ENCODE peak calls at places on chromosomes 1 and 21, in six cellular contexts. One of them, this sample, is unnamed.
A peak's percentile ranks its signal among the peaks of the same experiment; 100 is the strongest.

GRCh38 chr1:59113876-59114457 is 182.9 kb upstream of the FGGY start:
- DNase-seq in heart left ventricle: no peak
- DNase-seq in substantia nigra: no peak
- DNase-seq in AG04450: no peak
- DNase-seq in OCI-LY7: no peak
- DNase-seq in left ventricle myocardium inferior: no peak
- DNase-seq in this sample: no peak

GRCh38 chr1:212737559-212737958 is 37.9 kb upstream of the BATF3 start:
- DNase-seq in OCI-LY7: no peak
- DNase-seq in left ventricle myocardium inferior: no peak
- DNase-seq in heart left ventricle: no peak
- DNase-seq in substantia nigra: no peak
- DNase-seq in AG04450: no peak
- DNase-seq in this sample: no peak

GRCh38 chr1:99728494-99729235 is 37.8 kb downstream of the FRRS1 start:
- DNase-seq in heart left ventricle: peak; percentile 33
- DNase-seq in left ventricle myocardium inferior: no peak
- DNase-seq in substantia nigra: no peak
- DNase-seq in OCI-LY7: peak; percentile 22
- DNase-seq in AG04450: no peak
- DNase-seq in this sample: no peak

GRCh38 chr1:245695211-245695610 is 540.4 kb downstream of the KIF26B start:
- DNase-seq in OCI-LY7: no peak
- DNase-seq in heart left ventricle: no peak
- DNase-seq in left ventricle myocardium inferior: no peak
- DNase-seq in AG04450: no peak
- DNase-seq in substantia nigra: no peak
- DNase-seq in this sample: no peak

GRCh38 chr1:26861286-26861701 is 1.7 kb upstream of the SFN start:
- DNase-seq in heart left ventricle: no peak
- DNase-seq in left ventricle myocardium inferior: no peak
- DNase-seq in OCI-LY7: no peak
- DNase-seq in substantia nigra: no peak
- DNase-seq in AG04450: no peak
- DNase-seq in this sample: no peak

GRCh38 chr1:8767006-8767405 is 50.4 kb downstream of the RERE start:
- DNase-seq in substantia nigra: no peak
- DNase-seq in OCI-LY7: no peak
- DNase-seq in heart left ventricle: no peak
- DNase-seq in AG04450: no peak
- DNase-seq in left ventricle myocardium inferior: no peak
- DNase-seq in this sample: no peak

GRCh38 chr21:25507522-25507921 is 99.8 kb downstream of the MRPL39 start:
- DNase-seq in left ventricle myocardium inferior: no peak
- DNase-seq in OCI-LY7: no peak
- DNase-seq in heart left ventricle: no peak
- DNase-seq in AG04450: no peak
- DNase-seq in substantia nigra: no peak
- DNase-seq in this sample: no peak

GRCh38 chr1:180515857-180516388 is 13.5 kb upstream of the ACBD6 start:
- DNase-seq in AG04450: peak; percentile 72
- DNase-seq in heart left ventricle: peak; percentile 69
- DNase-seq in OCI-LY7: peak; percentile 74
- DNase-seq in substantia nigra: no peak
- DNase-seq in left ventricle myocardium inferior: peak; percentile 41
- DNase-seq in this sample: no peak

GRCh38 chr1:80047791-80048190 is 1041.3 kb upstream of the ADGRL4 start:
- DNase-seq in left ventricle myocardium inferior: no peak
- DNase-seq in substantia nigra: no peak
- DNase-seq in AG04450: no peak
- DNase-seq in heart left ventricle: no peak
- DNase-seq in OCI-LY7: no peak
- DNase-seq in this sample: no peak

GRCh38 chr1:198903203-198903602 is 264.4 kb downstream of the PTPRC start:
- DNase-seq in left ventricle myocardium inferior: no peak
- DNase-seq in OCI-LY7: no peak
- DNase-seq in heart left ventricle: no peak
- DNase-seq in AG04450: no peak
- DNase-seq in substantia nigra: peak; percentile 15
- DNase-seq in this sample: no peak

GRCh38 chr1:159088050-159088449 is 11.5 kb upstream of the AIM2 start:
- DNase-seq in AG04450: peak; percentile 48
- DNase-seq in heart left ventricle: no peak
- DNase-seq in left ventricle myocardium inferior: no peak
- DNase-seq in OCI-LY7: no peak
- DNase-seq in substantia nigra: no peak
- DNase-seq in this sample: no peak

GRCh38 chr21:43658769-43659135 is 536 bp downstream of the HSF2BP start:
- DNase-seq in left ventricle myocardium inferior: peak; percentile 30
- DNase-seq in OCI-LY7: no peak
- DNase-seq in heart left ventricle: no peak
- DNase-seq in substantia nigra: no peak
- DNase-seq in AG04450: no peak
- DNase-seq in this sample: no peak

GRCh38 chr1:64540265-64540791 is 70.4 kb downstream of the CACHD1 start:
- DNase-seq in left ventricle myocardium inferior: no peak
- DNase-seq in OCI-LY7: no peak
- DNase-seq in AG04450: no peak
- DNase-seq in substantia nigra: no peak
- DNase-seq in heart left ventricle: no peak
- DNase-seq in this sample: no peak

GRCh38 chr21:43712268-43712942 is 6.5 kb upstream of the PDXK start:
- DNase-seq in left ventricle myocardium inferior: no peak
- DNase-seq in OCI-LY7: no peak
- DNase-seq in AG04450: no peak
- DNase-seq in substantia nigra: no peak
- DNase-seq in heart left ventricle: no peak
- DNase-seq in this sample: no peak

GRCh38 chr1:54323324-54323739 is 82.9 kb downstream of the SSBP3 start:
- DNase-seq in substantia nigra: no peak
- DNase-seq in OCI-LY7: no peak
- DNase-seq in left ventricle myocardium inferior: no peak
- DNase-seq in AG04450: no peak
- DNase-seq in heart left ventricle: no peak
- DNase-seq in this sample: no peak

GRCh38 chr1:48817505-48818114 is 40.9 kb upstream of the BEND5 start:
- DNase-seq in AG04450: peak; percentile 11
- DNase-seq in heart left ventricle: peak; percentile 36
- DNase-seq in left ventricle myocardium inferior: peak; percentile 37
- DNase-seq in substantia nigra: peak; percentile 6
- DNase-seq in OCI-LY7: peak; percentile 60
- DNase-seq in this sample: no peak

GRCh38 chr21:16117851-16118592 is 388.2 kb downstream of the USP25 start:
- DNase-seq in heart left ventricle: no peak
- DNase-seq in substantia nigra: no peak
- DNase-seq in AG04450: peak; percentile 71
- DNase-seq in OCI-LY7: no peak
- DNase-seq in left ventricle myocardium inferior: no peak
- DNase-seq in this sample: no peak

GRCh38 chr1:200787896-200788387 is 49.2 kb downstream of the CAMSAP2 start:
- DNase-seq in substantia nigra: no peak
- DNase-seq in heart left ventricle: no peak
- DNase-seq in OCI-LY7: no peak
- DNase-seq in left ventricle myocardium inferior: no peak
- DNase-seq in AG04450: no peak
- DNase-seq in this sample: no peak

GRCh38 chr1:200780545-200781444 is 42.1 kb downstream of the CAMSAP2 start:
- DNase-seq in left ventricle myocardium inferior: no peak
- DNase-seq in AG04450: no peak
- DNase-seq in heart left ventricle: no peak
- DNase-seq in substantia nigra: no peak
- DNase-seq in OCI-LY7: no peak
- DNase-seq in this sample: no peak

GRCh38 chr1:200783926-200784325 is 45.2 kb downstream of the CAMSAP2 start:
- DNase-seq in left ventricle myocardium inferior: no peak
- DNase-seq in OCI-LY7: no peak
- DNase-seq in heart left ventricle: no peak
- DNase-seq in substantia nigra: no peak
- DNase-seq in AG04450: no peak
- DNase-seq in this sample: no peak

GRCh38 chr1:200786792-200787191 is 48.1 kb downstream of the CAMSAP2 start:
- DNase-seq in OCI-LY7: no peak
- DNase-seq in heart left ventricle: no peak
- DNase-seq in substantia nigra: no peak
- DNase-seq in left ventricle myocardium inferior: no peak
- DNase-seq in AG04450: no peak
- DNase-seq in this sample: no peak

DNA sequence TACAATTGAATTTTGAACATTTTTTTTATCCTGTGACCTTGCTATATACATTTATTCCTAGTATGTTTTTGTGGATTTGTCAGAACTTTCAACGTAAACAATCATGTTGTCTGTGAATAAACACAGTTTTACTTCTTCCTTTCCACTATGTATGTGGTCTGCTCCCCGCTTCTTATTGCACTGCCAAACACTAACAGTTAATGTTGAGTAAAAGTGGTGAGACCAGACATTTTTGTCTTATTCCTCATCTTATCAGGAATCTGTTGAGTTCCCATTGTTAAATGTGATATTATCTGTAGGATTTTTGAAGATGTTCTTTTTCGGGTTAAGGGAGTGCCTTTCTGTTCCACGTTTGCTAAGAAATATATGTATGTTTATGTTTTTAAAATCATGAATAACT is 45.9 kb downstream of the CAMSAP2 start:
- DNase-seq in AG04450: peak; percentile 33
- DNase-seq in left ventricle myocardium inferior: no peak
- DNase-seq in substantia nigra: no peak
- DNase-seq in OCI-LY7: no peak
- DNase-seq in heart left ventricle: no peak
- DNase-seq in this sample: no peak
- H3K27ac ChIP-seq in AG04450: no peak overlapping the region
- H3K27ac ChIP-seq in left ventricle myocardium inferior: no peak overlapping the region
- H3K27ac ChIP-seq in substantia nigra: no peak overlapping the region
- H3K27ac ChIP-seq in OCI-LY7: no peak overlapping the region
- H3K27ac ChIP-seq in heart left ventricle: no peak overlapping the region
- H3K27ac ChIP-seq in this sample: no peak overlapping the region

GRCh38 chr1:243497939-243498681 is 242.3 kb downstream of the SDCCAG8 start:
- DNase-seq in heart left ventricle: no peak
- DNase-seq in left ventricle myocardium inferior: no peak
- DNase-seq in OCI-LY7: no peak
- DNase-seq in substantia nigra: no peak
- DNase-seq in AG04450: no peak
- DNase-seq in this sample: no peak

GRCh38 chr1:243495442-243496172 is 239.8 kb downstream of the SDCCAG8 start:
- DNase-seq in substantia nigra: no peak
- DNase-seq in OCI-LY7: no peak
- DNase-seq in left ventricle myocardium inferior: no peak
- DNase-seq in AG04450: no peak
- DNase-seq in heart left ventricle: no peak
- DNase-seq in this sample: no peak

GRCh38 chr1:243495032-243495431 is 239.2 kb downstream of the SDCCAG8 start:
- DNase-seq in substantia nigra: no peak
- DNase-seq in OCI-LY7: no peak
- DNase-seq in AG04450: no peak
- DNase-seq in left ventricle myocardium inferior: no peak
- DNase-seq in heart left ventricle: no peak
- DNase-seq in this sample: no peak

GRCh38 chr1:243496806-243497205 is 241.0 kb downstream of the SDCCAG8 start:
- DNase-seq in left ventricle myocardium inferior: no peak
- DNase-seq in OCI-LY7: no peak
- DNase-seq in AG04450: no peak
- DNase-seq in heart left ventricle: no peak
- DNase-seq in substantia nigra: no peak
- DNase-seq in this sample: no peak

DNA sequence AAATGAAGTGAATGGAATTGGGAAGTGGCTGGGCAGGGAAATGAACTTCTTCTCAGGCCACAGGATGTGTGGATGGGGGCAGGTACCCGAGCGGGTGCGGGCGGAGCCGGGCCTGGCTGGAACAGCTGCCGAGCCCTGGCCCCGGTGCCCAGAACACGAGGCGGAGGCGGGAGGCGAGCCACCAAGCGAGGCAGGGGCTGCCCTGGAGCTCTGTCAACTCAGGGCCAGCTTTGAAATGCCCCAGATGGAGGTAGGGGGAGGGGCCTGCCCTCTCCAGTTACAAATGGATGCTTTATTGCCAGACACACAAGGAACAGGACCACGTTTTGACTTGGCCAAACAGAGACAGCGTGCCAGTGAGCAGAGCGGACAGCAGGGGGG is 240.3 kb downstream of the SDCCAG8 start:
- DNase-seq in AG04450: no peak
- DNase-seq in OCI-LY7: no peak
- DNase-seq in left ventricle myocardium inferior: no peak
- DNase-seq in substantia nigra: peak; percentile 68
- DNase-seq in heart left ventricle: no peak
- DNase-seq in this sample: no peak
- H3K27ac ChIP-seq in AG04450: peak overlapping the region; percentile 68
- H3K27ac ChIP-seq in OCI-LY7: no peak overlapping the region
- H3K27ac ChIP-seq in left ventricle myocardium inferior: peak overlapping the region; percentile 74
- H3K27ac ChIP-seq in substantia nigra: peak overlapping the region; percentile 72
- H3K27ac ChIP-seq in heart left ventricle: peak overlapping the region; percentile 63
- H3K27ac ChIP-seq in this sample: peak overlapping the region; percentile 75

DNA sequence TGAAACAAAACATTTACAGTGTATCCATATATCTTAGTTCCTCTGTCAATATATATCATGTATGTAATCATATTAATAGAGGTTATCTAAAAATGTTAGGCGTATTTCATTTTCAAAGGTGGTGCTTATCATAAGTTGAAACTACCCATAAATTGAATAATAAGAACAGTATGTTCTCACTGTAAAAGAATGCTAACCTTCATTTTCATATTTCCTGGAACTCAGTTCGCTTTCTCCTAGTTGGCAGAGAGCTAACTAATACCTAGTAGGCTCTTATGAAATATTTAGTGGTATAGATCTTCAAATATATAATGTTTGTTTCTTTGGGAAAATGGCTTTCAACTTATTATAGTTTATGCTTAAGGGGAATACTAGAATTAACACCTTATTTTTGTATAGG is 118.4 kb downstream of the DISP1 start:
- DNase-seq in OCI-LY7: no peak
- DNase-seq in AG04450: no peak
- DNase-seq in left ventricle myocardium inferior: no peak
- DNase-seq in heart left ventricle: no peak
- DNase-seq in substantia nigra: no peak
- DNase-seq in this sample: no peak
- H3K27ac ChIP-seq in OCI-LY7: no peak overlapping the region
- H3K27ac ChIP-seq in AG04450: no peak overlapping the region
- H3K27ac ChIP-seq in left ventricle myocardium inferior: peak overlapping the region; percentile 38
- H3K27ac ChIP-seq in heart left ventricle: no peak overlapping the region
- H3K27ac ChIP-seq in substantia nigra: no peak overlapping the region
- H3K27ac ChIP-seq in this sample: no peak overlapping the region

DNA sequence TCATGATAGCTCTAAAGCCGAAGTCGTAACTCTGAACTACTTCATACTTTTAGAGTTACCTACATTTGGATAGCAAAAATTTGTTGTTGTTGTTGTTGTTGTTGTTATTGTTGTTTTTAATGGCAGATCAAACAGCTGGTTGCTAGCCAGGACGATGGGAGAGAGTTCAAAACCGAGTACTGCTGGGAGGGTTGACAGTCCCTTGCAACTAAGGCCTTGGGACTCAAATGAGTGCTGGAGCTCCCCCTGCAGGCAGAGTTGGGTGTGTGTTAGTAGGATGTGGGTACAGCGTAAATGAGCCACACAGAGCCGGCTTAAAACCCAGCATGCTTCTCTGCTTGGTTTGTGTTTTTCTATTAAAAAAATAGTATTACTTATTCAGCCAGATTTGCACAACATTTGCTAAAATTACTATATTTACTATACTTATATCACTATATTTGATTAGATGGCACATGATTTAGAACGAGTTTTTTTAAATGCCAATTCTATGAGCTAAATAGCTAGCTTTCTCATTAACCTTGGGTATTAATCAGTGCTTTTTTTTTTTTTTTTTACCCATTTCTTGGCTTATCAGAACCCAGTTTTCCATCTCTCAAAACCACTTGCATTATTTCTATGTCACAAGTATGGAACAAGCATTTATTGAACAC is 129.2 kb upstream of the SYT6 start:
- DNase-seq in heart left ventricle: peak; percentile 86
- DNase-seq in left ventricle myocardium inferior: peak; percentile 86
- DNase-seq in AG04450: peak; percentile 81
- DNase-seq in substantia nigra: peak; percentile 29
- DNase-seq in OCI-LY7: peak; percentile 82
- DNase-seq in this sample: peak; percentile 63
- H3K27ac ChIP-seq in heart left ventricle: no peak overlapping the region
- H3K27ac ChIP-seq in left ventricle myocardium inferior: no peak overlapping the region
- H3K27ac ChIP-seq in AG04450: no peak overlapping the region
- H3K27ac ChIP-seq in substantia nigra: no peak overlapping the region
- H3K27ac ChIP-seq in OCI-LY7: no peak overlapping the region
- H3K27ac ChIP-seq in this sample: no peak overlapping the region